ENCODE peak calls at places on chromosome 9, in ten cellular contexts. One of them, this sample, is unnamed. For H3K4me1, the result is how much of the 10 kb centered on the place peaks cover.

GRCh38 chr9:89642789-89643188 is 38.0 kb downstream of the GADD45G start:
- DNase-seq in endothelial cell of umbilical vein: no peak
- DNase-seq in A549: no peak
- DNase-seq in PC-3: no peak
- DNase-seq in ovary: no peak
- DNase-seq in HCT116: no peak
- DNase-seq in heart right ventricle: no peak
- DNase-seq in hepatocyte: no peak
- DNase-seq in keratinocyte: no peak
- DNase-seq in right lobe of liver: no peak
- DNase-seq in this sample: no peak

GRCh38 chr9:87537625-87538024 is 40.0 kb downstream of the DAPK1 start:
- DNase-seq in hepatocyte: no peak
- DNase-seq in ovary: no peak
- DNase-seq in heart right ventricle: no peak
- DNase-seq in HCT116: no peak
- DNase-seq in keratinocyte: no peak
- DNase-seq in PC-3: no peak
- DNase-seq in right lobe of liver: no peak
- DNase-seq in endothelial cell of umbilical vein: no peak
- DNase-seq in A549: no peak
- DNase-seq in this sample: no peak

GRCh38 chr9:6669881-6670280 is 24.4 kb upstream of the GLDC start:
- DNase-seq in endothelial cell of umbilical vein: no peak
- DNase-seq in heart right ventricle: no peak
- DNase-seq in right lobe of liver: no peak
- DNase-seq in HCT116: no peak
- DNase-seq in keratinocyte: no peak
- DNase-seq in A549: no peak
- DNase-seq in ovary: no peak
- DNase-seq in PC-3: no peak
- DNase-seq in hepatocyte: no peak
- DNase-seq in this sample: no peak

GRCh38 chr9:135835131-135835530 is 72.2 kb downstream of the CAMSAP1 start:
- DNase-seq in PC-3: no peak
- DNase-seq in HCT116: no peak
- DNase-seq in ovary: no peak
- DNase-seq in hepatocyte: no peak
- DNase-seq in A549: no peak
- DNase-seq in keratinocyte: no peak
- DNase-seq in heart right ventricle: no peak
- DNase-seq in right lobe of liver: no peak
- DNase-seq in endothelial cell of umbilical vein: no peak
- DNase-seq in this sample: no peak

GRCh38 chr9:126599047-126599650 is 14.6 kb upstream of the LMX1B start:
- DNase-seq in hepatocyte: no peak
- DNase-seq in keratinocyte: no peak
- DNase-seq in ovary: no peak
- DNase-seq in HCT116: no peak
- DNase-seq in heart right ventricle: no peak
- DNase-seq in endothelial cell of umbilical vein: no peak
- DNase-seq in right lobe of liver: no peak
- DNase-seq in PC-3: no peak
- DNase-seq in A549: no peak
- DNase-seq in this sample: no peak

GRCh38 chr9:4489919-4490704 is at the start of gene SLC1A1:
- DNase-seq in heart right ventricle: peak
- DNase-seq in PC-3: peak
- DNase-seq in right lobe of liver: peak
- DNase-seq in endothelial cell of umbilical vein: peak
- DNase-seq in hepatocyte: peak
- DNase-seq in HCT116: peak
- DNase-seq in ovary: peak
- DNase-seq in A549: peak
- DNase-seq in keratinocyte: no peak
- DNase-seq in this sample: no peak

GRCh38 chr9:121871431-121872025 is 220.1 kb downstream of the DAB2IP start:
- DNase-seq in A549: no peak
- DNase-seq in endothelial cell of umbilical vein: no peak
- DNase-seq in heart right ventricle: no peak
- DNase-seq in ovary: no peak
- DNase-seq in right lobe of liver: no peak
- DNase-seq in keratinocyte: no peak
- DNase-seq in HCT116: no peak
- DNase-seq in PC-3: peak
- DNase-seq in hepatocyte: no peak
- DNase-seq in this sample: no peak

GRCh38 chr9:138048184-138048583 is 170.6 kb downstream of the CACNA1B start:
- DNase-seq in heart right ventricle: no peak
- DNase-seq in endothelial cell of umbilical vein: no peak
- DNase-seq in hepatocyte: no peak
- DNase-seq in right lobe of liver: no peak
- DNase-seq in keratinocyte: no peak
- DNase-seq in A549: no peak
- DNase-seq in HCT116: no peak
- DNase-seq in PC-3: no peak
- DNase-seq in ovary: peak
- DNase-seq in this sample: no peak

GRCh38 chr9:34451135-34451534 is 7.2 kb downstream of the FAM219A start:
- DNase-seq in heart right ventricle: peak
- DNase-seq in endothelial cell of umbilical vein: no peak
- DNase-seq in ovary: no peak
- DNase-seq in right lobe of liver: no peak
- DNase-seq in HCT116: no peak
- DNase-seq in PC-3: no peak
- DNase-seq in A549: no peak
- DNase-seq in hepatocyte: no peak
- DNase-seq in keratinocyte: no peak
- DNase-seq in this sample: no peak

GRCh38 chr9:117278020-117278419 is 136.8 kb downstream of the ASTN2 start:
- DNase-seq in endothelial cell of umbilical vein: no peak
- DNase-seq in hepatocyte: no peak
- DNase-seq in heart right ventricle: no peak
- DNase-seq in right lobe of liver: no peak
- DNase-seq in HCT116: no peak
- DNase-seq in PC-3: no peak
- DNase-seq in ovary: no peak
- DNase-seq in A549: no peak
- DNase-seq in keratinocyte: no peak
- DNase-seq in this sample: no peak

GRCh38 chr9:79583957-79584654 is 12.3 kb downstream of the TLE4 start:
- DNase-seq in ovary: no peak
- DNase-seq in A549: no peak
- DNase-seq in endothelial cell of umbilical vein: no peak
- DNase-seq in heart right ventricle: peak
- DNase-seq in right lobe of liver: peak
- DNase-seq in keratinocyte: no peak
- DNase-seq in HCT116: no peak
- DNase-seq in PC-3: no peak
- DNase-seq in hepatocyte: peak
- DNase-seq in this sample: no peak

GRCh38 chr9:6549106-6549505 is 96.4 kb downstream of the GLDC start:
- DNase-seq in heart right ventricle: no peak
- DNase-seq in A549: no peak
- DNase-seq in right lobe of liver: no peak
- DNase-seq in ovary: no peak
- DNase-seq in endothelial cell of umbilical vein: no peak
- DNase-seq in PC-3: no peak
- DNase-seq in keratinocyte: no peak
- DNase-seq in HCT116: no peak
- DNase-seq in hepatocyte: no peak
- DNase-seq in this sample: no peak

GRCh38 chr9:96554801-96555566 is 64.7 kb downstream of the CDC14B start:
- DNase-seq in keratinocyte: no peak
- DNase-seq in heart right ventricle: no peak
- DNase-seq in hepatocyte: no peak
- DNase-seq in ovary: no peak
- DNase-seq in right lobe of liver: no peak
- DNase-seq in A549: no peak
- DNase-seq in HCT116: no peak
- DNase-seq in endothelial cell of umbilical vein: no peak
- DNase-seq in PC-3: no peak
- DNase-seq in this sample: no peak

GRCh38 chr9:116939605-116940004 is 252.5 kb downstream of the TRIM32 start:
- DNase-seq in A549: no peak
- DNase-seq in PC-3: no peak
- DNase-seq in HCT116: no peak
- DNase-seq in heart right ventricle: no peak
- DNase-seq in right lobe of liver: no peak
- DNase-seq in ovary: no peak
- DNase-seq in keratinocyte: no peak
- DNase-seq in endothelial cell of umbilical vein: no peak
- DNase-seq in hepatocyte: no peak
- DNase-seq in this sample: no peak

GRCh38 chr9:92665836-92666235 is 4.1 kb downstream of the IPPK start:
- DNase-seq in heart right ventricle: no peak
- DNase-seq in endothelial cell of umbilical vein: no peak
- DNase-seq in PC-3: no peak
- DNase-seq in HCT116: no peak
- DNase-seq in keratinocyte: no peak
- DNase-seq in right lobe of liver: no peak
- DNase-seq in hepatocyte: no peak
- DNase-seq in ovary: no peak
- DNase-seq in A549: no peak
- DNase-seq in this sample: no peak
- H3K4me1 ChIP-seq in heart right ventricle: under half
- H3K4me1 ChIP-seq in endothelial cell of umbilical vein: under half
- H3K4me1 ChIP-seq in PC-3: under half
- H3K4me1 ChIP-seq in HCT116: under half
- H3K4me1 ChIP-seq in keratinocyte: under half
- H3K4me1 ChIP-seq in right lobe of liver: under half
- H3K4me1 ChIP-seq in hepatocyte: under half
- H3K4me1 ChIP-seq in ovary: under half
- H3K4me1 ChIP-seq in A549: under half
- H3K4me1 ChIP-seq in this sample: under half

DNA sequence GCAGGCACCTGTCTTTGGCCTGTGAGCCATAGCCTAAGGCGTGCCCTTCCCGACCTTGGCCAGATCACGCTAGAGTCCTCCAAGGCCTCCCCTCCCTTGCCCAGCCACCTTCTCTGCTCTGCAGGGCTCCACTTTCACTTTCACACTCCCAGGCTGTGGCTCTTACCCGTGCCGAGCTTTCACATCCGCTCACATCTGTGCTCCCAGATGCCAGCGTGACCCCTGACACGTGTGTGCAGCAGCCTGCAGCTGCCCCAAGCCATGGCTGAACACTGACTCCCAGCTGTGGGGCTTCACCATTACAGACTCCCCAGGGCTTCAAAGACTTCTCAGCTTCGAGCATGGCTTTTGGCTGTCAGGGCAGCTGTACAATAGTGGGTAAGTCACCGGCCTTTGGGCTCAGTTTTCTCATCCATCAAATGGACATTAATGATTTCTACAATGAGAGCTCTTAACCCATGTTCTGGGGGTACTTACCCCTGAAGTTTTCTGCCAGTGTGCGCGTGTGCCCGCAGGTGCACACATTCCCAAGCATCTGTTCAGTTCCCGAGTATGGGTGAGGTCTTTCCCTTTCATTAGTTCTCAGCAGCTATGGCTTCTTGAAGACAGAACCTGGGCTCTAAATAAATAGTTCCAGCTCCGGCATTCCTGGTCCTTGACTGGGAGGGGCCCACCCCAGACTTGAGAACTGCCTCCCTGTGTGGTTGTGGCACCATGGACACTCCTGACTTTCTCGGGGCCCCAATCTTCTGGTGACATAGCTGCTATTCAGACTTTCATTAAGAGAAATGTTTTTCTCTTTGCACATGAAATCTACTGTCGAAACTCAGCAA is 118.6 kb downstream of the RGS3 start:
- DNase-seq in A549: no peak
- DNase-seq in right lobe of liver: peak
- DNase-seq in HCT116: no peak
- DNase-seq in hepatocyte: no peak
- DNase-seq in heart right ventricle: peak
- DNase-seq in keratinocyte: no peak
- DNase-seq in ovary: peak
- DNase-seq in PC-3: no peak
- DNase-seq in endothelial cell of umbilical vein: peak
- DNase-seq in this sample: peak
- H3K4me1 ChIP-seq in A549: under half
- H3K4me1 ChIP-seq in right lobe of liver: under half
- H3K4me1 ChIP-seq in HCT116: half or more
- H3K4me1 ChIP-seq in hepatocyte: under half
- H3K4me1 ChIP-seq in heart right ventricle: half or more
- H3K4me1 ChIP-seq in keratinocyte: half or more
- H3K4me1 ChIP-seq in ovary: under half
- H3K4me1 ChIP-seq in PC-3: half or more
- H3K4me1 ChIP-seq in endothelial cell of umbilical vein: half or more
- H3K4me1 ChIP-seq in this sample: half or more

GRCh38 chr9:19922476-19923118 is 133.8 kb upstream of the SLC24A2 start:
- DNase-seq in heart right ventricle: peak
- DNase-seq in ovary: peak
- DNase-seq in keratinocyte: no peak
- DNase-seq in HCT116: peak
- DNase-seq in hepatocyte: peak
- DNase-seq in PC-3: peak
- DNase-seq in A549: peak
- DNase-seq in endothelial cell of umbilical vein: peak
- DNase-seq in right lobe of liver: no peak
- DNase-seq in this sample: no peak

GRCh38 chr9:19918630-19919029 is 129.8 kb upstream of the SLC24A2 start:
- DNase-seq in keratinocyte: no peak
- DNase-seq in HCT116: no peak
- DNase-seq in ovary: no peak
- DNase-seq in endothelial cell of umbilical vein: no peak
- DNase-seq in A549: no peak
- DNase-seq in hepatocyte: no peak
- DNase-seq in PC-3: no peak
- DNase-seq in right lobe of liver: no peak
- DNase-seq in heart right ventricle: no peak
- DNase-seq in this sample: no peak

GRCh38 chr9:19924090-19924489 is 135.3 kb upstream of the SLC24A2 start:
- DNase-seq in HCT116: no peak
- DNase-seq in ovary: no peak
- DNase-seq in keratinocyte: no peak
- DNase-seq in heart right ventricle: no peak
- DNase-seq in right lobe of liver: no peak
- DNase-seq in hepatocyte: no peak
- DNase-seq in PC-3: no peak
- DNase-seq in A549: no peak
- DNase-seq in endothelial cell of umbilical vein: no peak
- DNase-seq in this sample: no peak

GRCh38 chr9:19925674-19926503 is 137.1 kb upstream of the SLC24A2 start:
- DNase-seq in keratinocyte: peak
- DNase-seq in ovary: peak
- DNase-seq in right lobe of liver: peak
- DNase-seq in HCT116: peak
- DNase-seq in A549: peak
- DNase-seq in endothelial cell of umbilical vein: peak
- DNase-seq in heart right ventricle: peak
- DNase-seq in PC-3: peak
- DNase-seq in hepatocyte: peak
- DNase-seq in this sample: peak

GRCh38 chr9:19920401-19920800 is 131.6 kb upstream of the SLC24A2 start:
- DNase-seq in right lobe of liver: no peak
- DNase-seq in HCT116: no peak
- DNase-seq in ovary: no peak
- DNase-seq in heart right ventricle: no peak
- DNase-seq in PC-3: no peak
- DNase-seq in keratinocyte: no peak
- DNase-seq in A549: no peak
- DNase-seq in endothelial cell of umbilical vein: no peak
- DNase-seq in hepatocyte: no peak
- DNase-seq in this sample: no peak
- H3K4me1 ChIP-seq in right lobe of liver: under half
- H3K4me1 ChIP-seq in HCT116: under half
- H3K4me1 ChIP-seq in ovary: under half
- H3K4me1 ChIP-seq in heart right ventricle: under half
- H3K4me1 ChIP-seq in PC-3: under half
- H3K4me1 ChIP-seq in keratinocyte: under half
- H3K4me1 ChIP-seq in A549: under half
- H3K4me1 ChIP-seq in endothelial cell of umbilical vein: under half
- H3K4me1 ChIP-seq in hepatocyte: under half
- H3K4me1 ChIP-seq in this sample: under half

GRCh38 chr9:92617951-92618510 is 51.9 kb downstream of the IPPK start:
- DNase-seq in HCT116: no peak
- DNase-seq in ovary: peak
- DNase-seq in heart right ventricle: no peak
- DNase-seq in PC-3: no peak
- DNase-seq in keratinocyte: no peak
- DNase-seq in A549: no peak
- DNase-seq in right lobe of liver: peak
- DNase-seq in hepatocyte: no peak
- DNase-seq in endothelial cell of umbilical vein: no peak
- DNase-seq in this sample: no peak
- H3K4me1 ChIP-seq in HCT116: under half
- H3K4me1 ChIP-seq in ovary: half or more
- H3K4me1 ChIP-seq in heart right ventricle: under half
- H3K4me1 ChIP-seq in PC-3: under half
- H3K4me1 ChIP-seq in keratinocyte: under half
- H3K4me1 ChIP-seq in A549: under half
- H3K4me1 ChIP-seq in right lobe of liver: under half
- H3K4me1 ChIP-seq in hepatocyte: under half
- H3K4me1 ChIP-seq in endothelial cell of umbilical vein: under half
- H3K4me1 ChIP-seq in this sample: under half

This sample was measured in CD8-positive, alpha-beta T cell.